ENCODE peak calls at places on chromosomes 6 and 20, in eight cellular contexts. One of them, this sample, is unnamed. For H3K4me1, the result is how much of the 10 kb centered on the place peaks cover.

GRCh38 chr6:153172815-153173214 is 41.7 kb upstream of the RGS17 start:
- DNase-seq in fibroblast of lung: no peak
- DNase-seq in upper lobe of right lung: no peak
- DNase-seq in Peyer's patch: no peak
- DNase-seq in keratinocyte: no peak
- DNase-seq in MM.1S: no peak
- DNase-seq in HCT116: no peak
- DNase-seq in CD8-positive, alpha-beta T cell: no peak
- DNase-seq in this sample: no peak

GRCh38 chr6:43142101-43142500 is 29.0 kb upstream of the SRF start:
- DNase-seq in fibroblast of lung: no peak
- DNase-seq in upper lobe of right lung: no peak
- DNase-seq in Peyer's patch: no peak
- DNase-seq in keratinocyte: no peak
- DNase-seq in MM.1S: no peak
- DNase-seq in HCT116: no peak
- DNase-seq in CD8-positive, alpha-beta T cell: peak
- DNase-seq in this sample: no peak

GRCh38 chr6:2639876-2640275 is 110.8 kb downstream of the MYLK4 start:
- DNase-seq in fibroblast of lung: no peak
- DNase-seq in upper lobe of right lung: no peak
- DNase-seq in Peyer's patch: no peak
- DNase-seq in keratinocyte: no peak
- DNase-seq in MM.1S: no peak
- DNase-seq in HCT116: no peak
- DNase-seq in CD8-positive, alpha-beta T cell: no peak
- DNase-seq in this sample: no peak

GRCh38 chr6:82113231-82113630 is 134.3 kb downstream of the IBTK start:
- DNase-seq in fibroblast of lung: peak
- DNase-seq in upper lobe of right lung: no peak
- DNase-seq in Peyer's patch: no peak
- DNase-seq in keratinocyte: no peak
- DNase-seq in MM.1S: no peak
- DNase-seq in HCT116: no peak
- DNase-seq in CD8-positive, alpha-beta T cell: no peak
- DNase-seq in this sample: no peak

GRCh38 chr20:22586645-22587310 is 2.4 kb upstream of the FOXA2 start:
- DNase-seq in fibroblast of lung: no peak
- DNase-seq in upper lobe of right lung: peak
- DNase-seq in Peyer's patch: peak
- DNase-seq in keratinocyte: no peak
- DNase-seq in MM.1S: no peak
- DNase-seq in HCT116: no peak
- DNase-seq in CD8-positive, alpha-beta T cell: no peak
- DNase-seq in this sample: no peak

GRCh38 chr20:8339313-8339712 is 207.2 kb downstream of the PLCB1 start:
- DNase-seq in fibroblast of lung: no peak
- DNase-seq in upper lobe of right lung: no peak
- DNase-seq in Peyer's patch: no peak
- DNase-seq in keratinocyte: no peak
- DNase-seq in MM.1S: no peak
- DNase-seq in HCT116: no peak
- DNase-seq in CD8-positive, alpha-beta T cell: no peak
- DNase-seq in this sample: no peak

GRCh38 chr6:12403201-12403826 is 113.2 kb downstream of the EDN1 start:
- DNase-seq in fibroblast of lung: peak
- DNase-seq in upper lobe of right lung: no peak
- DNase-seq in Peyer's patch: no peak
- DNase-seq in keratinocyte: no peak
- DNase-seq in MM.1S: no peak
- DNase-seq in HCT116: no peak
- DNase-seq in CD8-positive, alpha-beta T cell: no peak
- DNase-seq in this sample: no peak

GRCh38 chr20:58871533-58872102 is 19.1 kb downstream of the GNAS start:
- DNase-seq in fibroblast of lung: no peak
- DNase-seq in upper lobe of right lung: no peak
- DNase-seq in Peyer's patch: no peak
- DNase-seq in keratinocyte: no peak
- DNase-seq in MM.1S: no peak
- DNase-seq in HCT116: no peak
- DNase-seq in CD8-positive, alpha-beta T cell: no peak
- DNase-seq in this sample: no peak

GRCh38 chr20:653590-654426 is 808 bp upstream of the SRXN1 start:
- DNase-seq in fibroblast of lung: no peak
- DNase-seq in upper lobe of right lung: no peak
- DNase-seq in Peyer's patch: no peak
- DNase-seq in keratinocyte: no peak
- DNase-seq in MM.1S: no peak
- DNase-seq in HCT116: no peak
- DNase-seq in CD8-positive, alpha-beta T cell: no peak
- DNase-seq in this sample: no peak
- H3K27ac ChIP-seq in fibroblast of lung: peak
- H3K27ac ChIP-seq in upper lobe of right lung: peak
- H3K27ac ChIP-seq in Peyer's patch: peak
- H3K27ac ChIP-seq in keratinocyte: peak
- H3K27ac ChIP-seq in MM.1S: no peak
- H3K27ac ChIP-seq in HCT116: peak
- H3K27ac ChIP-seq in CD8-positive, alpha-beta T cell: peak
- H3K27ac ChIP-seq in this sample: no peak

GRCh38 chr20:60632420-60633262 is 619.4 kb upstream of the CDH4 start:
- DNase-seq in fibroblast of lung: no peak
- DNase-seq in upper lobe of right lung: no peak
- DNase-seq in Peyer's patch: no peak
- DNase-seq in keratinocyte: no peak
- DNase-seq in MM.1S: peak
- DNase-seq in HCT116: no peak
- DNase-seq in CD8-positive, alpha-beta T cell: no peak
- DNase-seq in this sample: no peak

GRCh38 chr20:60629206-60629605 is 622.9 kb upstream of the CDH4 start:
- DNase-seq in fibroblast of lung: no peak
- DNase-seq in upper lobe of right lung: no peak
- DNase-seq in Peyer's patch: no peak
- DNase-seq in keratinocyte: no peak
- DNase-seq in MM.1S: no peak
- DNase-seq in HCT116: no peak
- DNase-seq in CD8-positive, alpha-beta T cell: no peak
- DNase-seq in this sample: no peak

GRCh38 chr20:60630609-60631008 is 621.5 kb upstream of the CDH4 start:
- DNase-seq in fibroblast of lung: no peak
- DNase-seq in upper lobe of right lung: no peak
- DNase-seq in Peyer's patch: no peak
- DNase-seq in keratinocyte: no peak
- DNase-seq in MM.1S: no peak
- DNase-seq in HCT116: no peak
- DNase-seq in CD8-positive, alpha-beta T cell: no peak
- DNase-seq in this sample: no peak

GRCh38 chr20:60624066-60624465 is 628.0 kb upstream of the CDH4 start:
- DNase-seq in fibroblast of lung: no peak
- DNase-seq in upper lobe of right lung: no peak
- DNase-seq in Peyer's patch: no peak
- DNase-seq in keratinocyte: no peak
- DNase-seq in MM.1S: no peak
- DNase-seq in HCT116: no peak
- DNase-seq in CD8-positive, alpha-beta T cell: no peak
- DNase-seq in this sample: no peak

GRCh38 chr20:60627751-60628565 is 624.1 kb upstream of the CDH4 start:
- DNase-seq in fibroblast of lung: no peak
- DNase-seq in upper lobe of right lung: no peak
- DNase-seq in Peyer's patch: no peak
- DNase-seq in keratinocyte: no peak
- DNase-seq in MM.1S: no peak
- DNase-seq in HCT116: no peak
- DNase-seq in CD8-positive, alpha-beta T cell: no peak
- DNase-seq in this sample: no peak
- TF ChIP-seq CTCF in fibroblast of lung: no peak
- TF ChIP-seq CTCF in upper lobe of right lung: no peak
- TF ChIP-seq CTCF in Peyer's patch: no peak
- TF ChIP-seq CTCF in keratinocyte: no peak
- TF ChIP-seq CTCF in MM.1S: no peak
- TF ChIP-seq CTCF in HCT116: no peak
- TF ChIP-seq CTCF in CD8-positive, alpha-beta T cell: no peak
- TF ChIP-seq CTCF in this sample: no peak

DNA sequence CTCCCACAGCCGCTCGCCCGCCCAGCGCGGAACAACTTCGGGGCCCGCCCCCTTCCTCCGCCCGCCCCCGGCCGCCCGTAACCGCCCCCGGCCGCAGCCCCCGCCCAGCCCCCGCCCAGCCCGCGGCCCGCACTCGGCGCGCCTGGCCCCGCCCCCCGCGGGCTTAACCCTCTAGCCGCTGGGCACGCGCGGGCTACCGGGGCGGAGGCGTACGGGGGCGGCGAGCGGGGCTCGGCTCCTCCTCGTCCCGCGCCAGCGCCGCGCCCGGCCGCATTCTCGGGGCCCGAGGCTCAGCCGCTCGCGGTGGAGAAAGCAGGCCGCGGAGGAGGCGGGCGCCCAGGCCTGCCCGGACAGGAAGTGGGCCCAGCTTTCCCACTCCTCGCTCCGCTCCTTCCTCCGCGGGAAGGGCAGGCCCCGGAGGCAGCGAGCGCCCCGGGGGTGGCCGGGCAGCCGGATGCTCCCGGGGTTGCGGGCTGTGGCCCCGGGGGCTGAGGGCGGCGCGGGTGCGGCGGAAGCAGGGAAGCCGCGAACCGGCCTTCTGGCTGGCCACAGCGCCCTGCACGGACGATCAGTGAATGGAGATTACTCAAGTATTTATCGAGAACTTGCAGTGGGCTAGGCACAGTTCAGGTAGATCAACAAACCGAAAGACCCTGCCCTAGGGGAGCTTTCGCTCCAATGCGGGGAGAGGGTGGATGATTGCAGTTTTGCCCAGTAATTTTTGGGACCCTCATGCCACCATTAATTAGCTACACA is at the start of gene TRAM2:
- DNase-seq in fibroblast of lung: peak
- DNase-seq in upper lobe of right lung: peak
- DNase-seq in Peyer's patch: peak
- DNase-seq in keratinocyte: no peak
- DNase-seq in MM.1S: peak
- DNase-seq in HCT116: peak
- DNase-seq in CD8-positive, alpha-beta T cell: peak
- DNase-seq in this sample: peak
- H3K4me1 ChIP-seq in fibroblast of lung: under half
- H3K4me1 ChIP-seq in upper lobe of right lung: under half
- H3K4me1 ChIP-seq in Peyer's patch: under half
- H3K4me1 ChIP-seq in keratinocyte: under half
- H3K4me1 ChIP-seq in MM.1S: under half
- H3K4me1 ChIP-seq in HCT116: under half
- H3K4me1 ChIP-seq in CD8-positive, alpha-beta T cell: under half
- H3K4me1 ChIP-seq in this sample: under half

GRCh38 chr6:123329337-123329736 is 307.4 kb downstream of the TRDN start:
- DNase-seq in fibroblast of lung: no peak
- DNase-seq in upper lobe of right lung: no peak
- DNase-seq in Peyer's patch: no peak
- DNase-seq in keratinocyte: no peak
- DNase-seq in MM.1S: no peak
- DNase-seq in HCT116: no peak
- DNase-seq in CD8-positive, alpha-beta T cell: no peak
- DNase-seq in this sample: no peak

GRCh38 chr6:123338394-123338793 is 298.4 kb downstream of the TRDN start:
- DNase-seq in fibroblast of lung: no peak
- DNase-seq in upper lobe of right lung: no peak
- DNase-seq in Peyer's patch: no peak
- DNase-seq in keratinocyte: no peak
- DNase-seq in MM.1S: no peak
- DNase-seq in HCT116: no peak
- DNase-seq in CD8-positive, alpha-beta T cell: no peak
- DNase-seq in this sample: no peak

GRCh38 chr6:123332070-123332469 is 304.7 kb downstream of the TRDN start:
- DNase-seq in fibroblast of lung: no peak
- DNase-seq in upper lobe of right lung: no peak
- DNase-seq in Peyer's patch: no peak
- DNase-seq in keratinocyte: no peak
- DNase-seq in MM.1S: no peak
- DNase-seq in HCT116: no peak
- DNase-seq in CD8-positive, alpha-beta T cell: no peak
- DNase-seq in this sample: no peak

GRCh38 chr6:123333000-123333756 is 303.6 kb downstream of the TRDN start:
- DNase-seq in fibroblast of lung: peak
- DNase-seq in upper lobe of right lung: no peak
- DNase-seq in Peyer's patch: no peak
- DNase-seq in keratinocyte: no peak
- DNase-seq in MM.1S: no peak
- DNase-seq in HCT116: no peak
- DNase-seq in CD8-positive, alpha-beta T cell: no peak
- DNase-seq in this sample: no peak
- H3K27ac ChIP-seq in fibroblast of lung: no peak
- H3K27ac ChIP-seq in upper lobe of right lung: no peak
- H3K27ac ChIP-seq in Peyer's patch: no peak
- H3K27ac ChIP-seq in keratinocyte: no peak
- H3K27ac ChIP-seq in MM.1S: no peak
- H3K27ac ChIP-seq in HCT116: no peak
- H3K27ac ChIP-seq in CD8-positive, alpha-beta T cell: no peak
- H3K27ac ChIP-seq in this sample: no peak

This sample was measured in ovary.